ENCODE peak calls at places on chromosomes 6 and 20, in ten cellular contexts. O is CD8-positive, alpha-beta T cell; H is K562; Z is heart left ventricle; A is IMR-90; R is esophagus muscularis mucosa; P is breast epithelium; C is naive thymus-derived CD4-positive, alpha-beta T cell; F is PC-9; V is pancreas. I is an unnamed sample.

GRCh38 chr20:6635034-6635736 is 132.3 kb upstream of the BMP2 start:
- DNase-seq in F (no peak), P (no peak), H (no peak), V (no peak), Z (no peak), A (no peak), O (no peak), R (no peak), C (no peak), I (no peak)

GRCh38 chr6:105445461-105445860 is 42.6 kb upstream of the PREP start:
- DNase-seq in O (no peak), A (no peak), H (no peak), C (no peak), Z (no peak), V (no peak), P (no peak), R (peak; percentile 57), F (no peak), I (no peak)

GRCh38 chr6:64334646-64335045 is 699.0 kb downstream of the PHF3 start:
- DNase-seq in F (no peak), A (peak; percentile 1), Z (no peak), P (no peak), R (no peak), O (no peak), C (no peak), V (no peak), H (no peak), I (no peak)

GRCh38 chr20:50192364-50193168 is 1.9 kb downstream of the CEBPB start:
- DNase-seq in F (peak; percentile 78), V (peak; percentile 89), P (peak; percentile 90), R (no peak), H (peak; percentile 58), O (peak; percentile 80), C (peak; percentile 59), Z (peak; percentile 90), A (peak; percentile 89), I (peak; percentile 89)

GRCh38 chr20:12093062-12093796 is 175.5 kb downstream of the BTBD3 start:
- DNase-seq in R (no peak), Z (no peak), P (no peak), F (no peak), A (no peak), O (no peak), C (no peak), V (no peak), H (no peak), I (no peak)

GRCh38 chr20:45354423-45355208 is 6.4 kb upstream of the SDC4 start:
- DNase-seq in F (no peak), V (no peak), C (no peak), R (no peak), H (no peak), A (peak; percentile 44), O (no peak), Z (no peak), P (no peak), I (peak; percentile 28)

GRCh38 chr20:32189691-32190607 is 17.6 kb downstream of the PLAGL2 start:
- DNase-seq in V (peak; percentile 77), F (no peak), P (peak; percentile 70), C (peak; percentile 19), Z (peak; percentile 59), H (no peak), A (peak; percentile 11), R (no peak), O (peak; percentile 68), I (peak; percentile 33)

GRCh38 chr20:36541227-36542018 is at the start of gene MYL9:
- DNase-seq in R (peak; percentile 96), V (peak; percentile 81), P (peak; percentile 87), O (no peak), A (peak; percentile 62), F (peak; percentile 68), C (no peak), H (peak; percentile 94), Z (peak; percentile 98), I (peak; percentile 59)

DNA sequence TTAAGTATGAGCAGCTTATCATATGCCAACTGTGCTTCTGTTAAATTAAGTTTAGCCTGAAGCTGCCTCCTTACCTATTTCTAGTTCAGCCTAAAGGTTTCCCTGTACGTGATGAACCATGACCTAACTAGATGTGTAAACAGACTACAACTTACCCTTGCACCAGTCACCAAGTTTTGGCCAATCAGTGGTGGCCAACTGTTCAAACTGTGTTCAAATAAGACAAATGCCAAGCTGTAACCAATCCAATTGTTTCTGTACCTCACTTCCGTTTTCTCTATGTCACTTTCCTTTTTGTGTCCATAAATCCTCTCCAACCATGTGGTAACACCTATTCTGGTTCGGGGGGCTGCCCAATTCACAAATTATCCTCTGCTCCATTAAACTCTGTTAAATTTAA is 6.0 kb upstream of the SLC2A10 start:
- DNase-seq in V (no peak), O (no peak), R (no peak), C (no peak), H (no peak), A (no peak), P (no peak), Z (no peak), F (no peak), I (no peak)
- H3K27ac ChIP-seq in V (no peak overlapping the region), O (no peak overlapping the region), R (no peak overlapping the region), C (no peak overlapping the region), H (no peak overlapping the region), A (no peak overlapping the region), P (no peak overlapping the region), Z (no peak overlapping the region), F (no peak overlapping the region), I (no peak overlapping the region)

GRCh38 chr6:87721311-87721710 is 19.3 kb upstream of the AKIRIN2 start:
- DNase-seq in V (no peak), O (no peak), R (no peak), A (no peak), Z (no peak), H (no peak), P (no peak), C (no peak), F (no peak), I (no peak)

GRCh38 chr6:87724994-87725811 is 23.2 kb upstream of the AKIRIN2 start:
- DNase-seq in P (no peak), A (no peak), F (no peak), R (no peak), Z (no peak), C (no peak), O (no peak), V (no peak), H (no peak), I (no peak)

GRCh38 chr6:87718662-87719433 is 16.8 kb upstream of the AKIRIN2 start:
- DNase-seq in R (no peak), V (no peak), H (no peak), F (no peak), P (no peak), Z (no peak), A (peak; percentile 51), C (no peak), O (no peak), I (no peak)

GRCh38 chr6:87723727-87724078 is 21.7 kb upstream of the AKIRIN2 start:
- DNase-seq in C (no peak), R (no peak), P (no peak), V (no peak), H (no peak), A (no peak), O (no peak), Z (no peak), F (no peak), I (no peak)

DNA sequence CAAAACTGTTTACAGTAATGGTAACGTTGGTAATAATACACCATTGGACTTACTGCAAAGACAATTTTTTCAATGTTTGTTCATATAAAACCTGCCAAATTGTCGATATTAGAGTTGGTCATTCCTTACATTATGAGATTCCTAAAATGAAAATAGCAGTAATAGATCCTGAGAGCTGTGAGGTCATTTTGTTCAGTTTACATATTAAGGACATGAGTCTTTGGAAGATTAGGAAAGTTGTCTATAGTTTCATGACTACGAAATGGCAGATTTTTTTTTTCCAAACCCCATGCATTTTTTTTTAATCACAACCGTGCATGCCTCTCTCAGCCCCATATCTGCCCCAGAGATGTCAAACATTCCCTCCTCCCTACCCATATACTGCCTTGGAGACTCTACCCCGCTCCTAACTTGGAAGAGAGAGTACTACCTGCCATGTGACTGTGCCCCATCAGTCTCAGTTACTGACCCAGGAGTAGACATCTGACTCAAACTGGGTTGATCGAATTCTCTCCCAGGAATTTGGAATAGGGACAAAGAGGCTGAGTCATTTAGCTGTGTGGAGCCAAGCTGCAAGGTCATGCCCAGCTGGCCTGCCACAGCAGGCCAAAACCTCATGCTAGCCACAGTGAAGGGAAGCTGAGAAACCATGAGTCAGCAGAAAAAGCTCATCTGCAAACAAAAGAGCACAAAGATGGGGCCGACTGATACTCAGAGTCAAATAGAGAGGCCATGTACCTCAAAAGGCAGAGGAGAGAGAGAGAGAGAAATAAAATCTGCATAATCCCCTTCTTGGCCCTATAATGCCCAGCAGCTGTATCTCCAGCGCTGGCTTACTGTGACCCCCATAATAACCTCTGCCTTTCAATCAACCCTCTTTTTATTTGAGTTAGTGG is 21.0 kb upstream of the AKIRIN2 start:
- DNase-seq in H (peak; percentile 74), C (no peak), F (peak; percentile 78), R (no peak), O (no peak), A (peak; percentile 95), P (peak; percentile 56), Z (peak; percentile 77), V (no peak), I (peak; percentile 84)
- H3K4me1 ChIP-seq in H (peaks cover 14% of the 10 kb centered on the region), C (no peaks in the 10 kb centered on the region), F (peaks cover 39% of the 10 kb centered on the region), R (peaks cover 12% of the 10 kb centered on the region), O (no peaks in the 10 kb centered on the region), A (peaks cover 24% of the 10 kb centered on the region), P (no peaks in the 10 kb centered on the region), Z (peaks cover 14% of the 10 kb centered on the region), V (peaks cover 4% of the 10 kb centered on the region), I (peaks cover 19% of the 10 kb centered on the region)

GRCh38 chr20:63856111-63856511 is 5.2 kb upstream of the ABHD16B start:
- DNase-seq in Z (no peak), R (no peak), P (no peak), O (no peak), C (no peak), H (no peak), A (no peak), V (no peak), F (no peak), I (no peak)

GRCh38 chr20:63855363-63856110 is 5.8 kb upstream of the ABHD16B start:
- DNase-seq in V (no peak), R (no peak), P (no peak), Z (no peak), O (no peak), A (no peak), C (no peak), H (no peak), F (no peak), I (no peak)

GRCh38 chr20:63854069-63854765 is 7.1 kb upstream of the ABHD16B start:
- DNase-seq in Z (peak; percentile 71), P (no peak), R (no peak), A (no peak), C (no peak), F (no peak), H (no peak), V (no peak), O (no peak), I (peak; percentile 59)

GRCh38 chr20:63857751-63858392 is 3.4 kb upstream of the ABHD16B start:
- DNase-seq in F (no peak), A (no peak), O (no peak), Z (peak; percentile 76), P (no peak), R (no peak), V (no peak), H (no peak), C (no peak), I (no peak)

DNA sequence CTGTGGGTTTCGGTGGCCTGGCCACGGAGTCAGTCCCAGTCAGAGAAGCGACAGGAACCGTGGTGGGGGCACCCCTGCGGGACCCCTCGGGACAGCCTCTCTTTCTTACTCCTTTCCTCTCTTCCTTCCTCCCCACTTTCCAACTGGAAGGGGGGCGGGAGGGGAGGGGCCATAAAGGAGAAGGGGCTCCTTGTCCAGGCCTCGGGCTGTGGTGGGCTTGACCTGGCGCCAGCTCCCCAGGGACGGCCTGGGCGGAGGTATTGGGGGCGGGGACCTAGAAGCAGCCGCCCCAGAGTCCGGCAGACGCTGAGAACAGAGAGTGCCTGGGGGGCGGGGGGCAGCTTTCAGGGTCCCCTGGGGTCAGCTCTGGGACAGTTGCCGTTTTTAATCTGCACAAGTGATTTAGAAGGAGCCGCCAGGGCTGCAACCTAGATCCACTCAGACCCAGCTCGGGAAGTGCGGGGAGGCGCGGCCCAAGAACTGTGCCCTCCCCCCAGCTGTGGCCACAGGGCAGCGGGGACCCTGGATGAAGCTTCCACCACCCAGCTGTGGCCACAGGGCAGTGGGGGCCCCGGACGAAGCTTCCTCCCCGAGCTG is 6.4 kb upstream of the ABHD16B start:
- DNase-seq in P (no peak), O (no peak), C (no peak), A (no peak), F (no peak), H (no peak), V (no peak), R (no peak), Z (peak; percentile 81), I (no peak)
- H3K27ac ChIP-seq in P (peak overlapping the region; percentile 54), O (no peak overlapping the region), C (no peak overlapping the region), A (no peak overlapping the region), F (no peak overlapping the region), H (no peak overlapping the region), V (peak overlapping the region; percentile 33), R (peak overlapping the region; percentile 70), Z (peak overlapping the region; percentile 83), I (peak overlapping the region; percentile 62)

DNA sequence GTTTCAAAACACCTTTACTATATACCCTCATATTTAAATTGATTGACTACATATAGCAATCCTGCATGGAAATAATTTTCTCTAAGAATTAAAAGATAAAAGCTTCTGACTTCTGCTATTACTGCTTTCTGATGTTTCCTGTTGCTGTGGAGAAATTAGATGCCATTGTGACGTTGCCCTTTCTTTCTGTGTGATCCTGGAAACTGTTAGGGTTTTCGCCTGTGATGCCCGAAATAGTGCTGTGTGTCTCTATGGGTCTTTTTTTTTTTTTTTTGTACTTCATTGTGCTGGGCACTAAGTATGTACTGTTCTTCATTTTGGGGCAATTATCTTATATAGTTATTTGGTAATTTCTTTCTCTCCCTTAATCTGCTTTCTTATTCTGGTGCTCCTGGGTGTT is 205.0 kb downstream of the ARID1B start:
- DNase-seq in R (no peak), Z (no peak), V (no peak), O (no peak), A (no peak), C (no peak), H (no peak), P (no peak), F (no peak), I (no peak)
- H3K4me1 ChIP-seq in R (peaks cover 57% of the 10 kb centered on the region), Z (peaks cover 11% of the 10 kb centered on the region), V (peaks cover 34% of the 10 kb centered on the region), O (peaks cover 51% of the 10 kb centered on the region), A (peaks cover 8% of the 10 kb centered on the region), C (peaks cover 37% of the 10 kb centered on the region), H (peaks cover 4% of the 10 kb centered on the region), P (no peaks in the 10 kb centered on the region), F (peaks cover 64% of the 10 kb centered on the region), I (no peaks in the 10 kb centered on the region)

I was measured in SJSA1.